ENCODE peak calls at places on chromosome 17, in eight cellular contexts. W, H, P, J, L, S, K and G are unnamed samples.
A peak's percentile ranks its signal among the peaks of the same experiment; 100 is the strongest.

GRCh38 chr17:77061711-77062110 is 79.1 kb upstream of the SEC14L1 start:
- DNase-seq in L (no peak), P (no peak), H (no peak), J (no peak), K (no peak), S (peak; percentile 6), W (no peak), G (no peak)

GRCh38 chr17:43966276-43966675 is 12.5 kb upstream of the PYY start:
- DNase-seq in L (no peak), H (no peak), S (no peak), J (no peak), P (no peak), W (no peak), K (no peak), G (no peak)

GRCh38 chr17:76261421-76262215 is 3.5 kb upstream of the UBALD2 start:
- DNase-seq in J (peak; percentile 44), H (no peak), L (no peak), P (no peak), S (peak; percentile 60), K (no peak), W (no peak), G (no peak)

GRCh38 chr17:10631048-10631700 is 25.9 kb downstream of the MYH3 start:
- DNase-seq in J (no peak), W (peak; percentile 45), K (peak; percentile 26), S (peak; percentile 37), H (no peak), L (no peak), P (no peak), G (peak; percentile 78)

GRCh38 chr17:81509687-81510523 is 2.7 kb downstream of the ACTG1 start:
- DNase-seq in P (no peak), H (no peak), L (no peak), J (no peak), W (no peak), S (peak; percentile 39), K (no peak), G (no peak)

GRCh38 chr17:38325221-38325851 is 18.4 kb downstream of the GPR179 start:
- DNase-seq in L (no peak), S (no peak), K (peak; percentile 39), P (no peak), H (no peak), J (no peak), W (peak; percentile 19), G (no peak)

GRCh38 chr17:45262516-45263476 is 902 bp upstream of the SPATA32 start:
- DNase-seq in W (no peak), H (no peak), J (no peak), S (peak; percentile 60), K (peak; percentile 48), L (no peak), P (no peak), G (no peak)

GRCh38 chr17:47978324-47978723 is 7.4 kb downstream of the CDK5RAP3 start:
- DNase-seq in P (peak; percentile 26), S (peak; percentile 74), H (no peak), K (peak; percentile 64), L (peak; percentile 24), J (peak; percentile 42), W (peak; percentile 78), G (peak; percentile 81)

GRCh38 chr17:73231363-73231762 is 30.3 kb downstream of the CPSF4L start:
- DNase-seq in H (no peak), K (peak; percentile 28), S (peak; percentile 23), P (no peak), J (no peak), L (no peak), W (peak; percentile 45), G (peak; percentile 33)

GRCh38 chr17:8552582-8553320 is 77.8 kb downstream of the MYH10 start:
- DNase-seq in W (no peak), L (no peak), K (no peak), S (peak; percentile 24), P (no peak), J (no peak), H (peak; percentile 14), G (no peak)

GRCh38 chr17:4789951-4790704 is 1.4 kb downstream of the GLTPD2 start:
- DNase-seq in K (peak; percentile 89), S (peak; percentile 91), P (peak; percentile 82), W (peak; percentile 94), J (peak; percentile 90), L (peak; percentile 71), H (peak; percentile 55), G (peak; percentile 91)

GRCh38 chr17:15210247-15210646 is 54.9 kb downstream of the PMP22 start:
- DNase-seq in J (no peak), H (no peak), W (no peak), S (no peak), P (no peak), K (no peak), L (no peak), G (no peak)

GRCh38 chr17:15216481-15216880 is 48.6 kb downstream of the PMP22 start:
- DNase-seq in J (no peak), W (no peak), S (no peak), K (no peak), P (no peak), L (no peak), H (no peak), G (no peak)

DNA sequence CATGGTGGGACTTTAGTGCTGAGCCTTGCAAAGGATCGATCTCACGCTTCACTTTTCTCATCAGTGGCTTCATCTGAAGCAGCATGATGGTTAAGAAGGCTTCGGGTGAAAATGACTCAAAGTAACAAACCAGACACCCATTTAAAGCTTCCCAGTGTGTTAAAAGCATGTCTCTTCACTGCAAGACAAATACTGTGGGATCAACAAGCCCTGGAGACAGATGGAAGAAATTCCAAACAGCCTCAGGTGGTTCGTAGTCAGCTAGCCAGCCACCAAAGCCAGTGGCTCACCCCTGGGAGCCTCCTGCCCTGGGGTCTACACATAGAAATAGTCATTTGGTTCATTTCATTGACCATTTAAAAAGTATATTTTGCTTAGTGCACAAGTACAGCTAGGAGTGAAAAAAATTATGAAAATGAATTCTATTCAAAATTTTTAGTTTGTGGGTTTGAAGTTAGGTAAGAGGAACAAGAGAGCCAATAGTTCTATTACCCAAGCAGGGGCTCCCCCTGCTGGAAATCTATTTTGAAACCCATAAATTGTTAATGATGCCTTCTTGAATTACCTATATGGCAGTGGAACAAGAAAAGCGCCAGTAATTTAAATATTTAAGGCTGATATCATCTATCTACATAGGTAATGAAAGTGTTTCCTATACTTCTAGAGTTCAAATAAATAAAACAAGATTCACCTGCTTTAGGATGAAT is 51.6 kb downstream of the PMP22 start:
- DNase-seq in J (no peak), L (no peak), S (peak; percentile 25), P (no peak), W (no peak), K (peak; percentile 42), H (peak; percentile 13), G (no peak)
- TF ChIP-seq CTCF in J (no peak), L (peak; percentile 54), S (peak; percentile 31), P (no peak), W (peak; percentile 42), K (peak; percentile 41), H (peak; percentile 55), G (peak; percentile 74)

DNA sequence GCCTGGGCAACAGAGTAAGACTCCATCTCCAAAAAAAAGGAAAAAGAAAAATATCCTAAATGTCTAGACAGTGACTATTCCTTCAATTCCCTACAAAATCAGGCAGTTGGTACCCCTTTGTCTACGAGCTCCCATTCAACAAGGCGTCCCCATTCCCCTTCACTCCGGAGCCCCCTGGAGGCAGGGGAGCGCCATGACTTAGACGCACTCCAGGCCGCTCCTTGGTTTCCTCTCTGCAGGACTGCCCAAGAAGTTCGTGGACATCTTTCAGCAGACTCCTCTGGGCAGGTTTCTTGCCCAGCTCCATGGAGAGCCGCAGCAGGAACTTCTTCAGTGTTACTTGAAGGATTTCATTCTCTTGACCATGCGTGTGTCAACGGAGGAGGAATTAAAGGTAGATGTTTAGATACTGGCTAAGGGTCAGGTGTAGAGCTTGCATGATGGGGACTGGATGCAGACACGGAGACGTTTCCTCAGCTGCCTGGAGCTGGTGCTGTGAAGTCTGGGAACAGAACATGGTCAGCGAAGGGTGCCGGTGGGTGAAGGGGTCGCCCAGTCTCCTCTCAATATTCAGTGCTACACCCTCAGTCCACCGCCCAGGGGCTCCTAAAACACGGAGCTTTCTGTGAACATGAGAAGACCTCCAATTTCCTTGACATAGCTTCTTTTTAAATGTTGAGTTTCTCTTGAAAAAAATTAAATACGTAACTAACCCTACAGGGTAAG is 53.3 kb upstream of the ENDOV start:
- DNase-seq in J (no peak), H (no peak), P (no peak), S (peak; percentile 32), W (no peak), L (no peak), K (peak; percentile 6), G (peak; percentile 52)
- TF ChIP-seq CTCF in J (no peak), H (peak; percentile 42), P (no peak), S (peak; percentile 37), W (peak; percentile 20), L (no peak), K (peak; percentile 25), G (peak; percentile 33)

GRCh38 chr17:64017381-64017980 is 3.0 kb downstream of the ICAM2 start:
- DNase-seq in W (no peak), S (no peak), J (no peak), K (no peak), H (no peak), L (no peak), P (no peak), G (no peak)

GRCh38 chr17:64019486-64020067 is 856 bp downstream of the ICAM2 start:
- DNase-seq in K (no peak), J (no peak), P (no peak), S (no peak), W (no peak), L (no peak), H (no peak), G (no peak)

GRCh38 chr17:64016974-64017373 is 3.5 kb downstream of the ICAM2 start:
- DNase-seq in K (no peak), J (no peak), L (no peak), H (no peak), W (no peak), S (no peak), P (no peak), G (no peak)

GRCh38 chr17:64022631-64023063 is 2.2 kb upstream of the ICAM2 start:
- DNase-seq in H (no peak), K (no peak), J (no peak), P (no peak), W (no peak), S (no peak), L (no peak), G (no peak)

GRCh38 chr17:64020068-64020766 is at the start of gene ICAM2:
- DNase-seq in S (no peak), K (no peak), L (no peak), P (peak; percentile 69), J (peak; percentile 81), W (no peak), H (no peak), G (no peak)
- TF ChIP-seq CTCF in S (no peak), K (no peak), L (no peak), P (no peak), J (peak; percentile 23), W (no peak), H (no peak), G (no peak)

DNA sequence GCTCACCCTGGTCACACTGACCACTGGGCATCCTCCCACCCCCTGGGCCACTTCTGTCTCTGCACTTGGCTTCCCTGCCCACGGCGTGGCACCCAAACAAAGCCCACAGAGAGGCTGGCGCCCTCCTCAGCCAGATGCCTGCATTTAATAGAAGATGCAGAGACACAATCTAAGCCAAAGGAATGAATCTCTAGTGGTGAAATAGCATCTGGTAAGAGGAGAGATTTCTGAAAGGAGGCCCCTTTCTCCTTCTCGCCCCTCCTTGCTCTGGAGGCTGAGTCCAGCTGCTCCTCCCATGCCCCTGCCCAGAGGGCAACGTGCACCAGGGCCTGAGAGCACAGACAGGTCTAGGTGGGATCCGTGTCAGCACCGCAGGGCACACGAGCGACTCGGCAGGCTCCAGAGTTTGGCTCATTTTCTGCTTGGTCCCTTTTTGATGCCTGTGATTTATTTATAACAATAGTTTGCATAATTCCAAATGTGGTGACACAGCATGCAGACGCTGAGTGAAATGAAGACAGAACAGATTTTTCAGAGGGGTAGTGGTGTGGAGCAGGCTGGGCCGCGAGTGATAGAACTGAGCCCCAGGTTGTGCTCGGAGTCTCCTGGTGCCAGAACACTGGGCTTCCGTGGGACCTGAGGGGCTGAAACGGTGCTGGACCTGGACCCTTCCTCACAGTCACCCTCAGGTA is 95.6 kb downstream of the METRNL start:
- DNase-seq in W (no peak), P (no peak), J (peak; percentile 20), H (no peak), K (no peak), L (no peak), S (no peak), G (no peak)
- TF ChIP-seq CTCF in W (peak; percentile 6), P (no peak), J (no peak), H (peak; percentile 15), K (no peak), L (no peak), S (no peak), G (no peak)